ENCODE peak calls at places on chromosomes 12 and 14, in ten cellular contexts. R, V, P, T, D, Q, B, G, Z and L are unnamed samples. For H3K4me1, the result is how much of the 10 kb centered on the place peaks cover.

GRCh38 chr14:23252006-23252405 is 14.3 kb downstream of the RNF212B start:
- DNase-seq in V (no peak), R (no peak), G (peak), Q (no peak), Z (no peak), D (no peak), T (no peak), B (no peak), P (no peak), L (no peak)

GRCh38 chr12:76763746-76764675 is at the start of gene ZDHHC17:
- DNase-seq in P (peak), D (peak), B (peak), T (peak), Q (peak), Z (peak), V (peak), R (peak), G (peak), L (peak)

GRCh38 chr12:102169922-102170698 is 27.5 kb downstream of the PMCH start:
- DNase-seq in D (peak), G (no peak), R (no peak), V (no peak), B (no peak), Q (no peak), P (no peak), T (peak), Z (peak), L (no peak)

GRCh38 chr12:19643635-19644034 is 204.3 kb downstream of the AEBP2 start:
- DNase-seq in T (peak), B (no peak), R (no peak), V (no peak), G (peak), D (peak), Q (no peak), P (no peak), Z (peak), L (no peak)

GRCh38 chr14:22770481-22771187 is 4.1 kb downstream of the OXA1L start:
- DNase-seq in Q (no peak), D (no peak), R (no peak), V (no peak), G (no peak), P (no peak), T (no peak), B (no peak), Z (no peak), L (no peak)

GRCh38 chr14:31206536-31207286 is 882 bp downstream of the HECTD1 start:
- DNase-seq in Z (peak), T (no peak), B (no peak), R (peak), D (peak), G (no peak), V (no peak), P (peak), Q (peak), L (peak)

GRCh38 chr14:70698288-70698687 is 56.6 kb downstream of the TTC9 start:
- DNase-seq in Z (no peak), V (no peak), D (peak), Q (peak), R (peak), G (no peak), T (no peak), B (no peak), P (no peak), L (peak)

GRCh38 chr12:3772380-3772779 is 19.5 kb upstream of the CRACR2A start:
- DNase-seq in D (no peak), R (no peak), G (no peak), Z (peak), T (no peak), Q (no peak), P (no peak), V (no peak), B (no peak), L (no peak)

GRCh38 chr12:5123921-5124320 is 80.2 kb downstream of the KCNA5 start:
- DNase-seq in Q (no peak), G (no peak), T (no peak), D (no peak), B (no peak), Z (no peak), V (no peak), P (no peak), R (no peak), L (no peak)

GRCh38 chr14:35338731-35339405 is 46.7 kb downstream of the PSMA6 start:
- DNase-seq in V (no peak), D (no peak), B (no peak), P (no peak), Z (no peak), G (no peak), Q (no peak), R (no peak), T (no peak), L (no peak)

GRCh38 chr12:125403145-125403789 is 338.0 kb downstream of the AACS start:
- DNase-seq in Z (peak), V (no peak), D (peak), T (peak), G (peak), P (no peak), B (no peak), R (no peak), Q (no peak), L (no peak)

GRCh38 chr12:125954362-125954761 is 889.1 kb downstream of the AACS start:
- DNase-seq in Q (no peak), Z (no peak), R (no peak), T (no peak), P (no peak), B (no peak), D (no peak), G (no peak), V (no peak), L (no peak)

GRCh38 chr12:74119811-74120362 is 417.7 kb upstream of the ATXN7L3B start:
- DNase-seq in D (no peak), Z (no peak), B (no peak), R (no peak), P (no peak), Q (no peak), G (no peak), V (no peak), T (no peak), L (no peak)

GRCh38 chr12:6074979-6075585 is 49.4 kb downstream of the VWF start:
- DNase-seq in Q (peak), R (peak), G (no peak), Z (peak), P (no peak), T (no peak), D (no peak), V (no peak), B (no peak), L (peak)

GRCh38 chr12:52391618-52392002 is 6.2 kb upstream of the KRT84 start:
- DNase-seq in V (no peak), P (no peak), B (no peak), G (no peak), T (no peak), Q (peak), D (no peak), Z (no peak), R (peak), L (peak)

GRCh38 chr12:111686574-111687105 is 787 bp downstream of the ACAD10 start:
- DNase-seq in D (no peak), G (no peak), B (no peak), Z (peak), Q (no peak), V (no peak), T (no peak), R (no peak), P (no peak), L (no peak)

GRCh38 chr14:100887728-100888335 is 15.7 kb downstream of the RTL1 start:
- DNase-seq in Z (no peak), G (no peak), P (no peak), B (peak), T (no peak), V (no peak), D (no peak), R (no peak), Q (no peak), L (no peak)

GRCh38 chr14:90239139-90239538 is 17.2 kb upstream of the PSMC1 start:
- DNase-seq in V (no peak), Z (no peak), P (no peak), Q (no peak), B (no peak), D (no peak), R (no peak), T (peak), G (no peak), L (no peak)

DNA sequence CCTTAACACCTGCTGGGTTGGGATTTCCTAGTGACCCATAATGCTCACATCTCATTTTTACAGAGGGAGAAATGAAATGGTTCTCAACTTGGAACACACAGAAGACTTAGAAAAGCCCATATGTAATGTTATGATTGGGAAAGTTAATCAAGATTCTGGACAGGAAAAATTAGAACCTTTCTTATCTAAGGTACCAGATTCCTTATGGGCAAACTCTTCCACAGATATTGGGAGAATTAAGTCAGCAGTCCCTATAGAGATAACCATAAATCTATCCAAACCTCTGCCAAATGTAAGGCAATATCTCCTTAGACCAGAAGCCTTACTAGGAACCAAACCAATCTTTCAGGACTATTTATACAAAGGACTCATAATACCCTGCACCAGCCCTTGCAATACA is 13.9 kb upstream of the PSMC1 start:
- DNase-seq in Z (no peak), G (no peak), T (no peak), B (no peak), Q (no peak), P (no peak), D (no peak), R (no peak), V (no peak), L (no peak)
- TF ChIP-seq POLR2AphosphoS5 in Z (no peak), G (no peak), T (no peak), B (no peak), Q (no peak), P (no peak), D (no peak), R (no peak), V (no peak), L (no peak)

DNA sequence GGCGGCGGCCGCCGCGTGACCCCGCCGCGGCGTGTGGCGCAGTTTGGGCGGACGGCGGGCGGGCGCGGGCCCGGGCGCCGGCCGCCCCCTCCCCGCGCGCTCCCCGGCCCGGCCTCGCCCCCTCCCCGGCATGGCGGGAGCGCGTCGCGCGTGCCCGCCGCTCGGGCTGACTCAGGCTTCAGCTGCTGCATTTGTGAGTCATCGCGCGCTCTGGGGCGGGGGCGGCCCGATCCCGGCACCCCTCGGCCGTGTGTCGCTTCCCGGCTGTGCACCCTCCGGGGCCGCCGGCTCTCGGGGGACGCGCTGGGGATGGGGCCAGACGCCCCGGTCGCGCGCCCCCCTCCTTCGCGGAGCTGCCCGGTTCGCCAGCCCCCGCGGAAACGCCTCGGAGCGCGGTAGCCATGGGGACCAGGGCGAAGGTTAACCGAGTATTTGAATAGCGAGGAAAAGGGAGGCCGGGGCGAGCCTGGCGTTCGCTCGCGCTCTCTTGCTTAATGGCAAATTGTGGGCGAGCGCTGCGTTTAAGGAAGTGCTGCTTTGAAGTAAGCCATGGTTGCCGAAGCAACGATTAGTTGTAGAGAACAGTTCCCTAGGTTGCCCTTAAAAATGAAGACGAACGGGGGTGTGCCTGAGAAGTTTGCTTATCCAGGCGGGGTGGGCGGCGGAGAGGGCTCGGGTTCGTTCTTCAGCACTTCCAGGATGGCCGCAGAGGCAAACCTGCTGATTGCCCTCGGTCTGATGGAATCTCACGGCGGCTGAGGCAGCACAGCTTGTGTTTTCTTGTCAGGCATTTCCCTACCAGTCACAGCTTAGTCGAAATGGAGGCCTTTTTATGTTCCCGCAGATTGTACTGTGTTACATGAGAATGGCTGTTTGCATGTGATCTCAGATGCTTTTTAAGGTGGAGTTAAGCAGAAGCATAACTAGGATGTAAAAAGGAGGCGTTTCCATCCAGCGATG is 887 bp downstream of the EIF5 start:
- DNase-seq in Q (peak), P (peak), Z (peak), B (peak), D (peak), V (no peak), R (peak), T (no peak), G (no peak), L (peak)
- TF ChIP-seq POLR2A in Q (peak), P (peak), Z (no peak), B (no peak), D (peak), V (peak), R (peak), T (no peak), G (no peak), L (no peak)

GRCh38 chr12:68638721-68639395 is 28.2 kb downstream of the RAP1B start:
- DNase-seq in B (no peak), T (no peak), G (no peak), P (no peak), Q (no peak), V (no peak), Z (no peak), D (no peak), R (no peak), L (no peak)
- H3K4me1 ChIP-seq in B (under half), T (under half), G (under half), P (under half), Q (half or more), V (under half), Z (under half), D (under half), R (under half), L (half or more)

GRCh38 chr12:29771165-29771564 is 12.6 kb downstream of the TMTC1 start:
- DNase-seq in V (no peak), T (no peak), Q (no peak), P (no peak), G (no peak), B (no peak), Z (no peak), D (no peak), R (no peak), L (no peak)

GRCh38 chr12:29769162-29769820 is 14.5 kb downstream of the TMTC1 start:
- DNase-seq in Z (no peak), D (no peak), G (no peak), Q (no peak), B (no peak), P (no peak), V (no peak), R (no peak), T (no peak), L (no peak)

GRCh38 chr12:29768372-29768771 is 15.4 kb downstream of the TMTC1 start:
- DNase-seq in G (no peak), T (no peak), P (no peak), D (no peak), Q (no peak), B (no peak), V (no peak), R (no peak), Z (no peak), L (no peak)

GRCh38 chr12:29773076-29773475 is 10.7 kb downstream of the TMTC1 start:
- DNase-seq in G (no peak), T (no peak), Z (peak), V (no peak), B (no peak), Q (no peak), R (no peak), D (no peak), P (no peak), L (no peak)

DNA sequence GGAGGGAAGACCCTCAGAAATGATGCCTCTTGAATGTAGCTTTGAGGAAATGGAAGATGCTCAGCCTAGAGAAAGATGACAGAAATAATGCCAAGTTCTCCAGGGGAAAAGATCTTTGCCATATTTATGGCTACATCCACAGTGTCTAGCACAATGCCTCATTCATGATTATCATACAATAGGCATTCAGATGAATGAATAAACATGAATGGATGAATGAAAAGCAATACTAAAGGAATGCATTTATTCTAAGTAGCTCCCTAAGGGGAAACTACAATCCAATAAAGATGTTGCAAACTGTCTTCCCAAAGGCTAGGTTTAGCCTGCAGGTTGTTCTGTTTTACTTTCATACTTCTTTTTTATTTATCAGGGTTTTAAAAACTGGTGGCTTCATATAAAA is 12.0 kb downstream of the TMTC1 start:
- DNase-seq in P (no peak), Q (no peak), Z (no peak), G (no peak), V (no peak), T (no peak), B (no peak), D (no peak), R (no peak), L (no peak)
- TF ChIP-seq POLR2AphosphoS5 in P (no peak), Q (no peak), Z (no peak), G (no peak), V (no peak), T (no peak), B (no peak), D (no peak), R (no peak), L (no peak)

GRCh38 chr14:21071225-21072041 is 1.3 kb downstream of the ARHGEF40 start:
- DNase-seq in R (peak), T (no peak), G (no peak), Q (peak), P (peak), D (peak), B (peak), V (peak), Z (peak), L (peak)

GRCh38 chr14:21068521-21069387 is 1.4 kb upstream of the ARHGEF40 start:
- DNase-seq in T (peak), V (no peak), Z (peak), Q (peak), R (peak), B (no peak), P (peak), G (no peak), D (peak), L (peak)

GRCh38 chr14:21070610-21071224 is 613 bp downstream of the ARHGEF40 start:
- DNase-seq in R (peak), D (peak), B (no peak), Q (peak), T (no peak), G (no peak), V (no peak), Z (peak), P (no peak), L (no peak)

GRCh38 chr14:21070083-21070609 is at the start of gene ARHGEF40:
- DNase-seq in Q (peak), Z (peak), G (no peak), V (no peak), D (no peak), P (peak), R (peak), B (no peak), T (no peak), L (peak)

DNA sequence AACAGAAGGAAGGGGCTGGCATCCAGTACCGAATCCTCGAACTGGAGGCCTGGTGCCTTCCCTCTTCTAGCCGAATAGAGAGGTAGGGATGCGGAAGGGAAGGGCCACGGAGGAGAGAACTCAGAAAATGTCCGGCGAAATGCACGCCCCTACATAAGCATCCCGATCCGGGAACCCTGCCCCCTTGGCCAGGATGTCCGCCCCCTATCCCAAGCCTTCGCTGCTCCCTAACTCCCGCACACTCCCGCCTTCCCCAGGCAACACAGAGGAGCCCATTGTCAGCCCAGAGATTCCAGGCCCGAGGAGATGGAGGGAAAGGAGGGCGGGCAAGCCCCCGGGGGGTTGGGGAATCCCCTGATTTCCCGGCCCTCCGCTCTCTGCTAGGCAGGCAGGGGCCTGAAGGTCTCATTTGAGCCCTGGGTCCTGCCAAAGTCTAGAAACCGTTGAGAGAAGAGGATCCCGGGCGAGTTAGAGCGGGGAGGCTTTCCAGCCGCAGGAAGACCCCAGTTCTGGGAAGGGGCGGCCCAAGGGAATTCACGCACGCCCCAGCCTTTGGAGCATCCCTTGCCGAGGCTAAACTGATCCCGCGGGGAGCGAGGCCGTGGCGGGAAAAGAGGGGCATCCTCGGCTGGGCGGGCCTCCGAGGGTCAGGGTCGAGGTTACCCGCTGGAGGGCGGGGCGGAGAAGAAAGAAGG is 569 bp upstream of the ARHGEF40 start:
- DNase-seq in T (no peak), P (no peak), V (no peak), Z (no peak), D (peak), B (no peak), G (no peak), Q (no peak), R (no peak), L (no peak)
- TF ChIP-seq POLR2A in T (no peak), P (no peak), V (no peak), Z (no peak), D (no peak), B (no peak), G (no peak), Q (no peak), R (no peak), L (no peak)

GRCh38 chr14:56795284-56795622 is 15.0 kb downstream of the OTX2 start:
- DNase-seq in D (no peak), Z (no peak), G (no peak), R (no peak), Q (no peak), B (no peak), T (no peak), V (no peak), P (no peak), L (no peak)
- H3K4me1 ChIP-seq in D (under half), Z (under half), G (under half), R (under half), Q (under half), B (under half), T (under half), V (under half), P (under half), L (under half)